ENCODE peak calls at places on chromosome 4, in five cellular contexts. B is NCI-H2029, U is fibroblast of lung, D is astrocyte, T is AG20443. A is an unnamed sample.

GRCh38 chr4:73730292-73730691 is 10.1 kb upstream of the CXCL8 start:
- DNase-seq in D (no peak), B (peak), T (peak), U (no peak), A (no peak)

GRCh38 chr4:99661907-99662306 is 4.3 kb upstream of the C4orf54 start:
- DNase-seq in D (no peak), U (no peak), B (no peak), T (no peak), A (no peak)

GRCh38 chr4:46986922-46987638 is 6.3 kb downstream of the GABRA4 start:
- DNase-seq in U (no peak), D (no peak), T (no peak), B (no peak), A (no peak)

GRCh38 chr4:169270156-169270809 is 473 bp downstream of the SH3RF1 start:
- DNase-seq in T (peak), B (no peak), U (peak), D (peak), A (peak)

GRCh38 chr4:125739760-125740159 is 425.0 kb downstream of the FAT4 start:
- DNase-seq in U (peak), B (no peak), T (no peak), D (peak), A (no peak)

GRCh38 chr4:19026281-19026680 is 1004.7 kb upstream of the LCORL start:
- DNase-seq in T (no peak), D (peak), U (peak), B (no peak), A (no peak)

GRCh38 chr4:54913751-54914526 is 211.5 kb downstream of the KDR start:
- DNase-seq in B (no peak), U (no peak), D (no peak), T (peak), A (no peak)

GRCh38 chr4:8308144-8308543 is 38.6 kb downstream of the HTRA3 start:
- DNase-seq in T (no peak), B (no peak), D (no peak), U (no peak), A (no peak)

GRCh38 chr4:24537025-24537424 is 47.3 kb downstream of the DHX15 start:
- DNase-seq in U (peak), D (peak), T (no peak), B (no peak), A (no peak)

GRCh38 chr4:3291969-3292570 is 751 bp upstream of the RGS12 start:
- DNase-seq in U (no peak), B (peak), D (peak), T (peak), A (peak)

GRCh38 chr4:88136249-88136648 is 22.2 kb downstream of the ABCG2 start:
- DNase-seq in U (no peak), T (no peak), B (no peak), D (no peak), A (peak)

GRCh38 chr4:6419452-6420028 is 52.9 kb downstream of the PPP2R2C start:
- DNase-seq in U (no peak), B (no peak), T (peak), D (no peak), A (no peak)

GRCh38 chr4:18568600-18568999 is 547.0 kb upstream of the LCORL start:
- DNase-seq in T (no peak), U (no peak), B (no peak), D (no peak), A (no peak)